ENCODE peak calls at places on chromosomes 7 and 10, in four cellular contexts. One of them, this sample, is unnamed.

GRCh38 chr10:106474891-106475290 is 689.6 kb downstream of the SORCS1 start:
- DNase-seq in NCI-H1105: no peak
- DNase-seq in adipocyte: peak; percentile 45
- DNase-seq in NCI-H748 treated with DMSO at 0.1 percent for 48 hours: no peak
- DNase-seq in this sample: no peak

GRCh38 chr10:50629495-50630122 is 5.9 kb upstream of the SGMS1 start:
- DNase-seq in NCI-H1105: no peak
- DNase-seq in NCI-H748 treated with DMSO at 0.1 percent for 48 hours: no peak
- DNase-seq in adipocyte: no peak
- DNase-seq in this sample: no peak

GRCh38 chr10:43117777-43118583 is 20.3 kb upstream of the CSGALNACT2 start:
- DNase-seq in adipocyte: no peak
- DNase-seq in NCI-H748 treated with DMSO at 0.1 percent for 48 hours: no peak
- DNase-seq in NCI-H1105: no peak
- DNase-seq in this sample: no peak

GRCh38 chr7:103573479-103574058 is 127.6 kb upstream of the SLC26A5 start:
- DNase-seq in NCI-H1105: peak; percentile 14
- DNase-seq in adipocyte: peak; percentile 67
- DNase-seq in NCI-H748 treated with DMSO at 0.1 percent for 48 hours: peak; percentile 50
- DNase-seq in this sample: peak; percentile 33

GRCh38 chr10:6504296-6504695 is 75.8 kb downstream of the PRKCQ start:
- DNase-seq in NCI-H1105: no peak
- DNase-seq in NCI-H748 treated with DMSO at 0.1 percent for 48 hours: no peak
- DNase-seq in adipocyte: no peak
- DNase-seq in this sample: no peak

GRCh38 chr7:36118344-36118743 is 34.7 kb upstream of the EEPD1 start:
- DNase-seq in NCI-H748 treated with DMSO at 0.1 percent for 48 hours: no peak
- DNase-seq in NCI-H1105: no peak
- DNase-seq in adipocyte: no peak
- DNase-seq in this sample: no peak

GRCh38 chr10:103666109-103666508 is 172.6 kb downstream of the NEURL1 start:
- DNase-seq in NCI-H1105: no peak
- DNase-seq in NCI-H748 treated with DMSO at 0.1 percent for 48 hours: no peak
- DNase-seq in adipocyte: peak; percentile 37
- DNase-seq in this sample: no peak

GRCh38 chr10:78035025-78035424 is 1.4 kb downstream of the RPS24 start:
- DNase-seq in NCI-H748 treated with DMSO at 0.1 percent for 48 hours: no peak
- DNase-seq in NCI-H1105: no peak
- DNase-seq in adipocyte: no peak
- DNase-seq in this sample: no peak

GRCh38 chr7:2517004-2517403 is 2.6 kb upstream of the LFNG start:
- DNase-seq in NCI-H1105: no peak
- DNase-seq in NCI-H748 treated with DMSO at 0.1 percent for 48 hours: no peak
- DNase-seq in adipocyte: peak; percentile 86
- DNase-seq in this sample: no peak

GRCh38 chr7:93161181-93161762 is 13.1 kb upstream of the SAMD9L start:
- DNase-seq in NCI-H1105: no peak
- DNase-seq in adipocyte: no peak
- DNase-seq in NCI-H748 treated with DMSO at 0.1 percent for 48 hours: no peak
- DNase-seq in this sample: no peak

GRCh38 chr10:115747811-115748210 is 525.2 kb downstream of the GFRA1 start:
- DNase-seq in NCI-H1105: no peak
- DNase-seq in adipocyte: no peak
- DNase-seq in NCI-H748 treated with DMSO at 0.1 percent for 48 hours: no peak
- DNase-seq in this sample: no peak

GRCh38 chr10:132459252-132460028 is 62.4 kb downstream of the PWWP2B start:
- DNase-seq in NCI-H1105: no peak
- DNase-seq in NCI-H748 treated with DMSO at 0.1 percent for 48 hours: no peak
- DNase-seq in adipocyte: no peak
- DNase-seq in this sample: no peak

GRCh38 chr10:68871731-68872342 is 29.3 kb upstream of the DDX50 start:
- DNase-seq in adipocyte: peak; percentile 97
- DNase-seq in NCI-H1105: peak; percentile 89
- DNase-seq in NCI-H748 treated with DMSO at 0.1 percent for 48 hours: peak; percentile 93
- DNase-seq in this sample: peak; percentile 83

GRCh38 chr7:154581251-154581890 is 421.6 kb downstream of the PAXIP1 start:
- DNase-seq in NCI-H1105: no peak
- DNase-seq in NCI-H748 treated with DMSO at 0.1 percent for 48 hours: no peak
- DNase-seq in adipocyte: no peak
- DNase-seq in this sample: no peak

GRCh38 chr7:124030964-124031363 is 1.9 kb downstream of the TMEM229A start:
- DNase-seq in NCI-H1105: no peak
- DNase-seq in adipocyte: no peak
- DNase-seq in NCI-H748 treated with DMSO at 0.1 percent for 48 hours: no peak
- DNase-seq in this sample: no peak

GRCh38 chr7:1459930-1460756 is 873 bp upstream of the MICALL2 start:
- DNase-seq in NCI-H748 treated with DMSO at 0.1 percent for 48 hours: no peak
- DNase-seq in NCI-H1105: no peak
- DNase-seq in adipocyte: peak; percentile 61
- DNase-seq in this sample: no peak

GRCh38 chr7:56175086-56175760 is 59.0 kb upstream of the NUPR2 start:
- DNase-seq in NCI-H1105: no peak
- DNase-seq in adipocyte: no peak
- DNase-seq in NCI-H748 treated with DMSO at 0.1 percent for 48 hours: no peak
- DNase-seq in this sample: no peak

GRCh38 chr7:42193457-42194111 is 43.4 kb downstream of the GLI3 start:
- DNase-seq in adipocyte: peak; percentile 37
- DNase-seq in NCI-H1105: no peak
- DNase-seq in NCI-H748 treated with DMSO at 0.1 percent for 48 hours: no peak
- DNase-seq in this sample: no peak

GRCh38 chr7:114539575-114539974 is 125.0 kb downstream of the FOXP2 start:
- DNase-seq in NCI-H1105: peak; percentile 5
- DNase-seq in NCI-H748 treated with DMSO at 0.1 percent for 48 hours: peak; percentile 13
- DNase-seq in adipocyte: peak; percentile 72
- DNase-seq in this sample: peak; percentile 46

GRCh38 chr10:98028168-98028770 is 2.2 kb downstream of the CRTAC1 start:
- DNase-seq in adipocyte: peak; percentile 15
- DNase-seq in NCI-H748 treated with DMSO at 0.1 percent for 48 hours: peak; percentile 18
- DNase-seq in NCI-H1105: peak; percentile 57
- DNase-seq in this sample: peak; percentile 39

GRCh38 chr7:82700739-82701138 is 257.2 kb upstream of the CACNA2D1 start:
- DNase-seq in NCI-H748 treated with DMSO at 0.1 percent for 48 hours: peak; percentile 37
- DNase-seq in adipocyte: no peak
- DNase-seq in NCI-H1105: peak; percentile 64
- DNase-seq in this sample: peak; percentile 36